ENCODE peak calls at places on chromosome 1, in four cellular contexts. One of them, this sample, is unnamed.

GRCh38 chr1:54406339-54407181 is at the start of gene SSBP3:
- DNase-seq in lower leg skin: peak
- DNase-seq in GM23248: peak
- DNase-seq in tibial nerve: peak
- DNase-seq in this sample: peak

GRCh38 chr1:87684194-87684593 is 355.5 kb downstream of the LMO4 start:
- DNase-seq in tibial nerve: no peak
- DNase-seq in GM23248: peak
- DNase-seq in lower leg skin: no peak
- DNase-seq in this sample: peak

GRCh38 chr1:71193153-71193552 is 112.3 kb upstream of the ZRANB2 start:
- DNase-seq in GM23248: peak
- DNase-seq in lower leg skin: no peak
- DNase-seq in tibial nerve: no peak
- DNase-seq in this sample: no peak

GRCh38 chr1:116571215-116571919 is 541 bp upstream of the CD58 start:
- DNase-seq in tibial nerve: no peak
- DNase-seq in lower leg skin: no peak
- DNase-seq in GM23248: peak
- DNase-seq in this sample: no peak

GRCh38 chr1:15224259-15224869 is 22.7 kb upstream of the FHAD1 start:
- DNase-seq in GM23248: no peak
- DNase-seq in tibial nerve: no peak
- DNase-seq in lower leg skin: no peak
- DNase-seq in this sample: no peak

GRCh38 chr1:114320586-114320985 is 166.9 kb upstream of the SYT6 start:
- DNase-seq in GM23248: peak
- DNase-seq in lower leg skin: no peak
- DNase-seq in tibial nerve: no peak
- DNase-seq in this sample: peak

GRCh38 chr1:228669401-228669695 is 65.9 kb upstream of the RHOU start:
- DNase-seq in lower leg skin: no peak
- DNase-seq in tibial nerve: no peak
- DNase-seq in GM23248: no peak
- DNase-seq in this sample: no peak

GRCh38 chr1:23923592-23924495 is 10.7 kb upstream of the CNR2 start:
- DNase-seq in tibial nerve: no peak
- DNase-seq in lower leg skin: no peak
- DNase-seq in GM23248: peak
- DNase-seq in this sample: no peak

GRCh38 chr1:27070390-27071048 is 57.9 kb upstream of the TENT5B start:
- DNase-seq in tibial nerve: no peak
- DNase-seq in GM23248: no peak
- DNase-seq in lower leg skin: peak
- DNase-seq in this sample: no peak

DNA sequence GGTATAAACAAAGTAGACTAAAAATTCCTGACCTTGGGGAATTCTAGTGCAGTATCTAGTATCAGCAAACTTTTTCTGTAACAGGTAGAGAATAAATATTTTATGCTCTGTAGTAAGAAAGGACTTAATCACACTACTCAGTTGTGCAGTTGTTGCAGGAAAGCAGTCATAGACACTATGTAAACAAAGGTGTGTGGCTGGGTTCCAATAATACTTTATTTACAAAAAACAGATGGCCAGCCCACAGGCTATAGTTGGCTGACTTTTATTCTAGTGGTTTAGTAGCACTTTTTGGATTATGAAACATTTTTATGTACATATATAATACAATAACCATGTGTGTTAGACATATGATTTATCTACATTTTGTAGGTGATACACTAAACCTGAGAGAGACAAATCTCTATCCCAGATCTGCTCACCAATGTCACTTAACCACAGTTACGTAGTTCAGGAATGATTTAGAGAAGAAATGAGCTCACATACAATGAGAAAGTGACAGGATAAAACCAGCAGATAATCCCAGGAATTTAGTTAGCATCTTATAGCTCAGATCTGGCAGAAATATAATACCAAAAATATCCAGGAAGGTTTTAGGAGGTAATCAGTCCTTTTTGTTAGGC is 56.1 kb downstream of the MIER1 start:
- DNase-seq in tibial nerve: no peak
- DNase-seq in GM23248: peak
- DNase-seq in lower leg skin: no peak
- DNase-seq in this sample: no peak
- H3K4me3 ChIP-seq in tibial nerve: peak
- H3K4me3 ChIP-seq in GM23248: peak
- H3K4me3 ChIP-seq in lower leg skin: no peak
- H3K4me3 ChIP-seq in this sample: no peak

DNA sequence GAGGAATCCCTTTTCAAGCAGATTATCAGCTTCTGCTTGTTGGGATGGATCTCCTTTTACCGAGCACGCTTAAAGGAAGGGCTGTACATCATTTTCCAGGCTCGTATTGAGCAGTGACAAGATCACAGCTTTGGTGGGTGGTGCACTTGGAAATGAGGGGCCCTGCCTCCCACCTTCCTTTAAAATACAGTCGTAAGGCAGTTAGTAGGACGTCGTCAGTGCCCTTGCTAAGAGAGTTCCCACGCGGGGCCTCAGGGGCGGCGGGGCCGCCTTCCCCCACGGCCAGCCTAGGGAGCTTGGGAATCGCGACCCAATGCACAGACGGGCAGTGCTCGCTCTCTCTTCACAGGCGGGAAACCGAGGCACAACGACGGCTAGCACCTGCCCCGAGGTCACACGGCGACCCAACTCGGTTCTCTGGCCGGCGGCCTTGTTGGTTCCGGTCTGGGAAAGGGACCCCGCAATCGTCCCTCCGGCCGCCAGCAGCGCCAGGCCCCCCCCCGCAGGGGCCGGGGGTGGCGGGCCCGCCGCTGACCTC is 58.6 kb downstream of the H3-3A start:
- DNase-seq in GM23248: no peak
- DNase-seq in lower leg skin: no peak
- DNase-seq in tibial nerve: no peak
- DNase-seq in this sample: no peak
- H3K4me3 ChIP-seq in GM23248: peak
- H3K4me3 ChIP-seq in lower leg skin: peak
- H3K4me3 ChIP-seq in tibial nerve: peak
- H3K4me3 ChIP-seq in this sample: peak

GRCh38 chr1:156726549-156727226 is 1.6 kb upstream of the METTL25B start:
- DNase-seq in lower leg skin: peak
- DNase-seq in GM23248: peak
- DNase-seq in tibial nerve: peak
- DNase-seq in this sample: peak
- H3K4me3 ChIP-seq in lower leg skin: no peak
- H3K4me3 ChIP-seq in GM23248: peak
- H3K4me3 ChIP-seq in tibial nerve: peak
- H3K4me3 ChIP-seq in this sample: peak

GRCh38 chr1:152047954-152048640 is 11.3 kb upstream of the S100A11 start:
- DNase-seq in tibial nerve: peak
- DNase-seq in GM23248: peak
- DNase-seq in lower leg skin: peak
- DNase-seq in this sample: peak

GRCh38 chr1:152049291-152050073 is 12.7 kb upstream of the S100A11 start:
- DNase-seq in GM23248: peak
- DNase-seq in tibial nerve: peak
- DNase-seq in lower leg skin: no peak
- DNase-seq in this sample: no peak

GRCh38 chr1:152047607-152047953 is 10.8 kb upstream of the S100A11 start:
- DNase-seq in GM23248: peak
- DNase-seq in lower leg skin: peak
- DNase-seq in tibial nerve: no peak
- DNase-seq in this sample: peak

GRCh38 chr1:152050886-152051764 is 14.3 kb upstream of the S100A11 start:
- DNase-seq in tibial nerve: no peak
- DNase-seq in lower leg skin: no peak
- DNase-seq in GM23248: peak
- DNase-seq in this sample: peak

DNA sequence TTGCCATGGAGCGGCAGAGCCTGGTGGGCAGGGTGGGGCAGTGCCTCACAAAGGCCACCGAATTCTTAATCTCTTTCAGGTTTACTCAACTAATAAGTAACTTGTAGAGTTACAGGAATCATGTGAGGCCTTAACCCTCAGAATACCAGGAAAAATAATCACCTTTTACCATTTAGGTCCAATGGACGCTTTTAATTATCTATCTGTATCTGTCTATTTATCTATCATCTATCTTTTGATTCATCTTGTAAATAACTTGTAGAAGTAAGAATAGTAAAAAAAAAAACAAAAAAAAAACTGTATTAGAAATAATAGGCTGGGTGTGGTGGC is 11.8 kb upstream of the S100A11 start:
- DNase-seq in GM23248: no peak
- DNase-seq in tibial nerve: no peak
- DNase-seq in lower leg skin: no peak
- DNase-seq in this sample: no peak
- H3K4me3 ChIP-seq in GM23248: peak
- H3K4me3 ChIP-seq in tibial nerve: peak
- H3K4me3 ChIP-seq in lower leg skin: no peak
- H3K4me3 ChIP-seq in this sample: no peak

GRCh38 chr1:234570741-234571140 is 39.2 kb downstream of the IRF2BP2 start:
- DNase-seq in GM23248: no peak
- DNase-seq in lower leg skin: no peak
- DNase-seq in tibial nerve: no peak
- DNase-seq in this sample: no peak
- H3K4me3 ChIP-seq in GM23248: no peak
- H3K4me3 ChIP-seq in lower leg skin: no peak
- H3K4me3 ChIP-seq in tibial nerve: no peak
- H3K4me3 ChIP-seq in this sample: no peak

DNA sequence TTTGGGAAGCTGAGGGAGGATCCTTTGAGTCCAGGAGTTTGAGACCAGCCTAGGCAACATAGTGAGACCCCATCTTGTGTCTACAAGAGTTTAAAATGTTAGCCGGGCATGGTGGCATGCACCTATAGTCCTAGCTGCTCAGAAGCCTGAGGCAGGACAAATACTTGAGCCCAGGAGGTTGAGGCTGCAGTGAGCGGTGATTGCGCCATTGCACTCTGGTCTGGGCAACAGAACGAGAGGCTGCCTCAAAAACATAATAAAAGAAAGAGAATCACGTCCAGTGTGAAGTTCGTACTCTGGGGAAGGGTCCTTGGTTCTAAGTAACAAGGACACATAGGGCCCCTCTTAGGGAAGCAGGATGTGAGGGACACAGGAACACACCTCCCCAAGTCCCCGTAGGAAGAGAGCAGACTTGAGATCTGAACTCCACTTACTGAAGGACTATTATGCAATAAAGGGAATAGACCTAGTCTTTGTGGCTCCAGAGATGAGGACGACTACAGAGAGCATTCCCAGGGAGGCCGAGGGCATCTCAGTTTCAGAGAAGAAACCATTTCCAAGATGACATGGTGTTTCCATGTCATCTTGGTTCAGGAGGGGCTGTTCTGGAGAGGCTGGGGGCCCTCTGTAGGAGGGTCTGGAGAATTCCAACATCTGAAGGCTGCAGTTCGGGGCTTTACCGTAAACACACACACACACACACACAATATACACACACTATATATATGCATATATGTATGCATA is 10.8 kb upstream of the ENO1 start:
- DNase-seq in GM23248: peak
- DNase-seq in lower leg skin: no peak
- DNase-seq in tibial nerve: peak
- DNase-seq in this sample: no peak
- H3K4me3 ChIP-seq in GM23248: peak
- H3K4me3 ChIP-seq in lower leg skin: no peak
- H3K4me3 ChIP-seq in tibial nerve: no peak
- H3K4me3 ChIP-seq in this sample: no peak

GRCh38 chr1:25757846-25758185 is 42.2 kb upstream of the SELENON start:
- DNase-seq in GM23248: no peak
- DNase-seq in lower leg skin: no peak
- DNase-seq in tibial nerve: no peak
- DNase-seq in this sample: no peak

GRCh38 chr1:25756210-25756609 is 43.8 kb upstream of the SELENON start:
- DNase-seq in tibial nerve: no peak
- DNase-seq in lower leg skin: no peak
- DNase-seq in GM23248: no peak
- DNase-seq in this sample: no peak

GRCh38 chr1:25757151-25757845 is 42.7 kb upstream of the SELENON start:
- DNase-seq in GM23248: no peak
- DNase-seq in lower leg skin: no peak
- DNase-seq in tibial nerve: no peak
- DNase-seq in this sample: no peak

GRCh38 chr1:25755475-25756125 is 44.4 kb upstream of the SELENON start:
- DNase-seq in GM23248: no peak
- DNase-seq in lower leg skin: no peak
- DNase-seq in tibial nerve: no peak
- DNase-seq in this sample: no peak

GRCh38 chr1:25754421-25755195 is 45.4 kb upstream of the SELENON start:
- DNase-seq in lower leg skin: no peak
- DNase-seq in tibial nerve: no peak
- DNase-seq in GM23248: no peak
- DNase-seq in this sample: no peak
- H3K4me3 ChIP-seq in lower leg skin: no peak
- H3K4me3 ChIP-seq in tibial nerve: no peak
- H3K4me3 ChIP-seq in GM23248: no peak
- H3K4me3 ChIP-seq in this sample: no peak

GRCh38 chr1:156434976-156435550 is 65.5 kb downstream of the MEF2D start:
- DNase-seq in lower leg skin: no peak
- DNase-seq in GM23248: no peak
- DNase-seq in tibial nerve: no peak
- DNase-seq in this sample: no peak

GRCh38 chr1:156433032-156433431 is 64.0 kb downstream of the RHBG start:
- DNase-seq in tibial nerve: no peak
- DNase-seq in GM23248: no peak
- DNase-seq in lower leg skin: no peak
- DNase-seq in this sample: no peak

GRCh38 chr1:156431366-156432108 is 62.5 kb downstream of the RHBG start:
- DNase-seq in tibial nerve: no peak
- DNase-seq in lower leg skin: no peak
- DNase-seq in GM23248: no peak
- DNase-seq in this sample: no peak

GRCh38 chr1:156432109-156433018 is 63.4 kb downstream of the RHBG start:
- DNase-seq in lower leg skin: no peak
- DNase-seq in GM23248: no peak
- DNase-seq in tibial nerve: no peak
- DNase-seq in this sample: no peak

GRCh38 chr1:156433602-156434001 is 64.6 kb downstream of the RHBG start:
- DNase-seq in tibial nerve: no peak
- DNase-seq in lower leg skin: no peak
- DNase-seq in GM23248: no peak
- DNase-seq in this sample: no peak
- H3K4me3 ChIP-seq in tibial nerve: no peak
- H3K4me3 ChIP-seq in lower leg skin: no peak
- H3K4me3 ChIP-seq in GM23248: no peak
- H3K4me3 ChIP-seq in this sample: no peak